ENCODE peak calls at places on chromosomes 4 and X, in ten cellular contexts. One of them, this sample, is unnamed.

GRCh38 chr4:182810103-182810605 is 107.0 kb downstream of the DCTD start:
- DNase-seq in esophagus squamous epithelium: no peak
- DNase-seq in Calu3: no peak
- DNase-seq in GM10248: no peak
- DNase-seq in kidney: no peak
- DNase-seq in HepG2: no peak
- DNase-seq in cardiac fibroblast: no peak
- DNase-seq in heart left ventricle: no peak
- DNase-seq in AG10803: no peak
- DNase-seq in CD4-positive, alpha-beta T cell: no peak
- DNase-seq in this sample: no peak

GRCh38 chrX:112512509-112512908 is 167.2 kb downstream of the LHFPL1 start:
- DNase-seq in esophagus squamous epithelium: no peak
- DNase-seq in Calu3: no peak
- DNase-seq in GM10248: no peak
- DNase-seq in kidney: no peak
- DNase-seq in HepG2: no peak
- DNase-seq in cardiac fibroblast: no peak
- DNase-seq in heart left ventricle: no peak
- DNase-seq in AG10803: no peak
- DNase-seq in CD4-positive, alpha-beta T cell: no peak
- DNase-seq in this sample: no peak

GRCh38 chrX:134734343-134735001 is 76.2 kb upstream of the PLAC1 start:
- DNase-seq in esophagus squamous epithelium: no peak
- DNase-seq in Calu3: no peak
- DNase-seq in GM10248: no peak
- DNase-seq in kidney: no peak
- DNase-seq in HepG2: no peak
- DNase-seq in cardiac fibroblast: no peak
- DNase-seq in heart left ventricle: no peak
- DNase-seq in AG10803: peak
- DNase-seq in CD4-positive, alpha-beta T cell: no peak
- DNase-seq in this sample: no peak

GRCh38 chr4:123055943-123056342 is 133.5 kb upstream of the NUDT6 start:
- DNase-seq in esophagus squamous epithelium: no peak
- DNase-seq in Calu3: no peak
- DNase-seq in GM10248: no peak
- DNase-seq in kidney: no peak
- DNase-seq in HepG2: no peak
- DNase-seq in cardiac fibroblast: peak
- DNase-seq in heart left ventricle: no peak
- DNase-seq in AG10803: peak
- DNase-seq in CD4-positive, alpha-beta T cell: no peak
- DNase-seq in this sample: no peak

GRCh38 chr4:68079918-68080317 is 49.8 kb downstream of the TMPRSS11F start:
- DNase-seq in esophagus squamous epithelium: no peak
- DNase-seq in Calu3: no peak
- DNase-seq in GM10248: no peak
- DNase-seq in kidney: no peak
- DNase-seq in HepG2: no peak
- DNase-seq in cardiac fibroblast: no peak
- DNase-seq in heart left ventricle: no peak
- DNase-seq in AG10803: no peak
- DNase-seq in CD4-positive, alpha-beta T cell: no peak
- DNase-seq in this sample: no peak

GRCh38 chrX:39827959-39828358 is 269.8 kb downstream of the BCOR start:
- DNase-seq in esophagus squamous epithelium: no peak
- DNase-seq in Calu3: no peak
- DNase-seq in GM10248: peak
- DNase-seq in kidney: no peak
- DNase-seq in HepG2: no peak
- DNase-seq in cardiac fibroblast: no peak
- DNase-seq in heart left ventricle: peak
- DNase-seq in AG10803: no peak
- DNase-seq in CD4-positive, alpha-beta T cell: no peak
- DNase-seq in this sample: no peak

GRCh38 chrX:39848900-39849299 is 248.9 kb downstream of the BCOR start:
- DNase-seq in esophagus squamous epithelium: no peak
- DNase-seq in Calu3: no peak
- DNase-seq in GM10248: no peak
- DNase-seq in kidney: no peak
- DNase-seq in HepG2: no peak
- DNase-seq in cardiac fibroblast: peak
- DNase-seq in heart left ventricle: no peak
- DNase-seq in AG10803: peak
- DNase-seq in CD4-positive, alpha-beta T cell: no peak
- DNase-seq in this sample: no peak

GRCh38 chrX:18961686-18962085 is 22.2 kb downstream of the PHKA2 start:
- DNase-seq in esophagus squamous epithelium: no peak
- DNase-seq in Calu3: no peak
- DNase-seq in GM10248: no peak
- DNase-seq in kidney: no peak
- DNase-seq in HepG2: no peak
- DNase-seq in cardiac fibroblast: peak
- DNase-seq in heart left ventricle: no peak
- DNase-seq in AG10803: peak
- DNase-seq in CD4-positive, alpha-beta T cell: no peak
- DNase-seq in this sample: peak

GRCh38 chrX:48700246-48700645 is 3.7 kb downstream of the SUV39H1 start:
- DNase-seq in esophagus squamous epithelium: no peak
- DNase-seq in Calu3: no peak
- DNase-seq in GM10248: no peak
- DNase-seq in kidney: no peak
- DNase-seq in HepG2: no peak
- DNase-seq in cardiac fibroblast: no peak
- DNase-seq in heart left ventricle: no peak
- DNase-seq in AG10803: no peak
- DNase-seq in CD4-positive, alpha-beta T cell: no peak
- DNase-seq in this sample: no peak

GRCh38 chrX:72280210-72280882 is 3.3 kb upstream of the RPS4X start:
- DNase-seq in esophagus squamous epithelium: no peak
- DNase-seq in Calu3: no peak
- DNase-seq in GM10248: no peak
- DNase-seq in kidney: no peak
- DNase-seq in HepG2: no peak
- DNase-seq in cardiac fibroblast: peak
- DNase-seq in heart left ventricle: no peak
- DNase-seq in AG10803: no peak
- DNase-seq in CD4-positive, alpha-beta T cell: no peak
- DNase-seq in this sample: no peak

GRCh38 chr4:94032754-94033153 is 174.9 kb upstream of the SMARCAD1 start:
- DNase-seq in esophagus squamous epithelium: no peak
- DNase-seq in Calu3: no peak
- DNase-seq in GM10248: no peak
- DNase-seq in kidney: no peak
- DNase-seq in HepG2: no peak
- DNase-seq in cardiac fibroblast: no peak
- DNase-seq in heart left ventricle: no peak
- DNase-seq in AG10803: no peak
- DNase-seq in CD4-positive, alpha-beta T cell: no peak
- DNase-seq in this sample: no peak

GRCh38 chrX:22165732-22166457 is 106.8 kb upstream of the CBLL2 start:
- DNase-seq in esophagus squamous epithelium: no peak
- DNase-seq in Calu3: no peak
- DNase-seq in GM10248: no peak
- DNase-seq in kidney: no peak
- DNase-seq in HepG2: no peak
- DNase-seq in cardiac fibroblast: peak
- DNase-seq in heart left ventricle: no peak
- DNase-seq in AG10803: peak
- DNase-seq in CD4-positive, alpha-beta T cell: no peak
- DNase-seq in this sample: no peak

GRCh38 chr4:108359130-108359709 is 190.5 kb upstream of the LEF1 start:
- DNase-seq in esophagus squamous epithelium: no peak
- DNase-seq in Calu3: no peak
- DNase-seq in GM10248: no peak
- DNase-seq in kidney: no peak
- DNase-seq in HepG2: no peak
- DNase-seq in cardiac fibroblast: no peak
- DNase-seq in heart left ventricle: no peak
- DNase-seq in AG10803: no peak
- DNase-seq in CD4-positive, alpha-beta T cell: peak
- DNase-seq in this sample: no peak

GRCh38 chr4:108356209-108356535 is 187.4 kb upstream of the LEF1 start:
- DNase-seq in esophagus squamous epithelium: no peak
- DNase-seq in Calu3: no peak
- DNase-seq in GM10248: no peak
- DNase-seq in kidney: no peak
- DNase-seq in HepG2: no peak
- DNase-seq in cardiac fibroblast: no peak
- DNase-seq in heart left ventricle: no peak
- DNase-seq in AG10803: no peak
- DNase-seq in CD4-positive, alpha-beta T cell: no peak
- DNase-seq in this sample: no peak

GRCh38 chr4:108360857-108361820 is 192.4 kb upstream of the LEF1 start:
- DNase-seq in esophagus squamous epithelium: no peak
- DNase-seq in Calu3: no peak
- DNase-seq in GM10248: no peak
- DNase-seq in kidney: no peak
- DNase-seq in HepG2: no peak
- DNase-seq in cardiac fibroblast: no peak
- DNase-seq in heart left ventricle: no peak
- DNase-seq in AG10803: peak
- DNase-seq in CD4-positive, alpha-beta T cell: no peak
- DNase-seq in this sample: no peak

GRCh38 chr4:108361886-108362285 is 193.2 kb upstream of the LEF1 start:
- DNase-seq in esophagus squamous epithelium: no peak
- DNase-seq in Calu3: no peak
- DNase-seq in GM10248: no peak
- DNase-seq in kidney: no peak
- DNase-seq in HepG2: no peak
- DNase-seq in cardiac fibroblast: no peak
- DNase-seq in heart left ventricle: no peak
- DNase-seq in AG10803: no peak
- DNase-seq in CD4-positive, alpha-beta T cell: no peak
- DNase-seq in this sample: no peak

GRCh38 chr4:108359936-108360681 is 191.4 kb upstream of the LEF1 start:
- DNase-seq in esophagus squamous epithelium: no peak
- DNase-seq in Calu3: no peak
- DNase-seq in GM10248: no peak
- DNase-seq in kidney: no peak
- DNase-seq in HepG2: no peak
- DNase-seq in cardiac fibroblast: no peak
- DNase-seq in heart left ventricle: no peak
- DNase-seq in AG10803: no peak
- DNase-seq in CD4-positive, alpha-beta T cell: no peak
- DNase-seq in this sample: no peak
- TF ChIP-seq CTCF in esophagus squamous epithelium: no peak
- TF ChIP-seq CTCF in Calu3: no peak
- TF ChIP-seq CTCF in GM10248: no peak
- TF ChIP-seq CTCF in kidney: no peak
- TF ChIP-seq CTCF in HepG2: no peak
- TF ChIP-seq CTCF in cardiac fibroblast: no peak
- TF ChIP-seq CTCF in heart left ventricle: no peak
- TF ChIP-seq CTCF in AG10803: no peak
- TF ChIP-seq CTCF in CD4-positive, alpha-beta T cell: no peak
- TF ChIP-seq CTCF in this sample: no peak

DNA sequence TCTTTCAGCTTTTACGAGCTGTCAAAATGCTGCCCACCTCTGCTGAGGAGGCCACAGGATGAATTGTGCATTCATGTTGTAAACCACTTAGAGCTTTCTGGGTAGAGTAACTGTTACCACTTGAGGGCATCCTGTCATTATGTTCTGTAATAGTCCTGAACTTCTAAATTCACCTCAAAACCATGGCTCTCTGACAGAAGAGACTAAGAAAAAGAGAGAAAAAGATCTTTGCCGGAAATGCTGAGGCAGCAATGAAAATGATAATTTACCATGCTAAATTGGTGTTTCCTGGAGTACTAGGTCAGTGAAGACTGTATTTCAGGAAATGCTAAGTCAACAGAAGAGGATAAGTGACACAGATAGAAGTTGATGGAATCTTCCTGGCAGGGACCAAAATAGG is 942.3 kb upstream of the SLIT2 start:
- DNase-seq in esophagus squamous epithelium: no peak
- DNase-seq in Calu3: no peak
- DNase-seq in GM10248: no peak
- DNase-seq in kidney: no peak
- DNase-seq in HepG2: no peak
- DNase-seq in cardiac fibroblast: peak
- DNase-seq in heart left ventricle: no peak
- DNase-seq in AG10803: peak
- DNase-seq in CD4-positive, alpha-beta T cell: no peak
- DNase-seq in this sample: no peak
- TF ChIP-seq CTCF in esophagus squamous epithelium: no peak
- TF ChIP-seq CTCF in Calu3: no peak
- TF ChIP-seq CTCF in GM10248: no peak
- TF ChIP-seq CTCF in kidney: peak
- TF ChIP-seq CTCF in HepG2: no peak
- TF ChIP-seq CTCF in cardiac fibroblast: peak
- TF ChIP-seq CTCF in heart left ventricle: no peak
- TF ChIP-seq CTCF in AG10803: peak
- TF ChIP-seq CTCF in CD4-positive, alpha-beta T cell: no peak
- TF ChIP-seq CTCF in this sample: no peak

GRCh38 chrX:13597928-13598327 is 28.5 kb downstream of the EGFL6 start:
- DNase-seq in esophagus squamous epithelium: no peak
- DNase-seq in Calu3: no peak
- DNase-seq in GM10248: no peak
- DNase-seq in kidney: no peak
- DNase-seq in HepG2: no peak
- DNase-seq in cardiac fibroblast: no peak
- DNase-seq in heart left ventricle: no peak
- DNase-seq in AG10803: no peak
- DNase-seq in CD4-positive, alpha-beta T cell: no peak
- DNase-seq in this sample: no peak

GRCh38 chrX:13599491-13599890 is 30.1 kb downstream of the EGFL6 start:
- DNase-seq in esophagus squamous epithelium: no peak
- DNase-seq in Calu3: no peak
- DNase-seq in GM10248: no peak
- DNase-seq in kidney: no peak
- DNase-seq in HepG2: no peak
- DNase-seq in cardiac fibroblast: no peak
- DNase-seq in heart left ventricle: no peak
- DNase-seq in AG10803: no peak
- DNase-seq in CD4-positive, alpha-beta T cell: no peak
- DNase-seq in this sample: no peak

GRCh38 chrX:13598877-13599276 is 29.5 kb downstream of the EGFL6 start:
- DNase-seq in esophagus squamous epithelium: no peak
- DNase-seq in Calu3: peak
- DNase-seq in GM10248: no peak
- DNase-seq in kidney: no peak
- DNase-seq in HepG2: no peak
- DNase-seq in cardiac fibroblast: peak
- DNase-seq in heart left ventricle: no peak
- DNase-seq in AG10803: no peak
- DNase-seq in CD4-positive, alpha-beta T cell: no peak
- DNase-seq in this sample: no peak
- TF ChIP-seq CTCF in esophagus squamous epithelium: no peak
- TF ChIP-seq CTCF in Calu3: peak
- TF ChIP-seq CTCF in GM10248: peak
- TF ChIP-seq CTCF in kidney: no peak
- TF ChIP-seq CTCF in HepG2: no peak
- TF ChIP-seq CTCF in cardiac fibroblast: peak
- TF ChIP-seq CTCF in heart left ventricle: no peak
- TF ChIP-seq CTCF in AG10803: peak
- TF ChIP-seq CTCF in CD4-positive, alpha-beta T cell: no peak
- TF ChIP-seq CTCF in this sample: peak

DNA sequence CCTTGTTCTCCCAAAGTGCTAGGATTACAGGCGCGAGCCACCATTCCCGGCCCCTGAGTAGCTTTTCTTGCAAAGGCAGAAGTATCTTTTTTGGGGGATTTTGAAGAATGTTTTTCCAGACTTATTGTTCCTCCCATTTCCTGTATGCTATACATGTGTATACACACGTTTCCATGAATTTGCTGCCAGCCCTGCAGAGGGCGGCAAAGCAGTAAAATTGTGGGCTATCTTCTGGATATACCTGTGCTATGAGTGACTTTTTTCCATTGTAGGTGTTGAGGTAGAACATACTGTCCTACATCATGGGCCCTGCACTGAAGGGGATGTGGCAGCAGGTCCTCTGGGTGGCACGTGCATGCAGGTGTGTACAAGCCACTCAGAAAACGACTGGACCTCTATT is 16.9 kb upstream of the MED28 start:
- DNase-seq in esophagus squamous epithelium: no peak
- DNase-seq in Calu3: peak
- DNase-seq in GM10248: no peak
- DNase-seq in kidney: no peak
- DNase-seq in HepG2: no peak
- DNase-seq in cardiac fibroblast: peak
- DNase-seq in heart left ventricle: no peak
- DNase-seq in AG10803: peak
- DNase-seq in CD4-positive, alpha-beta T cell: no peak
- DNase-seq in this sample: no peak
- TF ChIP-seq CTCF in esophagus squamous epithelium: peak
- TF ChIP-seq CTCF in Calu3: no peak
- TF ChIP-seq CTCF in GM10248: no peak
- TF ChIP-seq CTCF in kidney: no peak
- TF ChIP-seq CTCF in HepG2: peak
- TF ChIP-seq CTCF in cardiac fibroblast: peak
- TF ChIP-seq CTCF in heart left ventricle: no peak
- TF ChIP-seq CTCF in AG10803: peak
- TF ChIP-seq CTCF in CD4-positive, alpha-beta T cell: no peak
- TF ChIP-seq CTCF in this sample: no peak

This sample was measured in CD14-positive monocyte.